ENCODE peak calls at places on chromosomes 6 and 20, in eight cellular contexts. H, B, J, G, W, S, R and L are unnamed samples.

GRCh38 chr6:105859441-105859840 is 226.7 kb upstream of the PRDM1 start:
- DNase-seq in H (no peak), B (no peak), J (no peak), G (no peak), W (no peak), S (no peak), R (no peak), L (no peak)

GRCh38 chr20:46831633-46832011 is 63.0 kb upstream of the EYA2 start:
- DNase-seq in H (no peak), B (no peak), J (no peak), G (no peak), W (no peak), S (no peak), R (no peak), L (no peak)

GRCh38 chr6:14711056-14711703 is 534.7 kb upstream of the JARID2 start:
- DNase-seq in H (peak; percentile 30), B (peak; percentile 78), J (peak; percentile 40), G (peak; percentile 25), W (peak; percentile 79), S (peak; percentile 85), R (no peak), L (peak; percentile 40)

GRCh38 chr6:127641905-127642304 is 64.9 kb downstream of the C6orf58 start:
- DNase-seq in H (peak; percentile 10), B (peak; percentile 81), J (peak; percentile 72), G (peak; percentile 28), W (peak; percentile 30), S (peak; percentile 64), R (peak; percentile 24), L (peak; percentile 51)

GRCh38 chr20:7399114-7399513 is 541.1 kb downstream of the HAO1 start:
- DNase-seq in H (no peak), B (no peak), J (no peak), G (no peak), W (no peak), S (peak; percentile 1), R (no peak), L (no peak)

GRCh38 chr20:25076731-25077609 is 5.0 kb downstream of the VSX1 start:
- DNase-seq in H (peak; percentile 86), B (peak; percentile 49), J (peak; percentile 27), G (peak; percentile 48), W (peak; percentile 21), S (peak; percentile 88), R (peak; percentile 73), L (no peak)

GRCh38 chr6:115120394-115120793 is 777.6 kb upstream of the HS3ST5 start:
- DNase-seq in H (no peak), B (no peak), J (no peak), G (peak; percentile 11), W (no peak), S (no peak), R (no peak), L (no peak)

GRCh38 chr20:49938173-49939163 is 2.3 kb downstream of the RNF114 start:
- DNase-seq in H (no peak), B (no peak), J (no peak), G (peak; percentile 76), W (no peak), S (peak; percentile 40), R (no peak), L (peak; percentile 56)

GRCh38 chr6:169618526-169619490 is 83.0 kb downstream of the WDR27 start:
- DNase-seq in H (no peak), B (peak; percentile 76), J (no peak), G (no peak), W (no peak), S (peak; percentile 62), R (no peak), L (no peak)

GRCh38 chr6:56246941-56247653 is at the start of gene COL21A1:
- DNase-seq in H (no peak), B (peak; percentile 94), J (peak; percentile 89), G (peak; percentile 15), W (no peak), S (peak; percentile 61), R (no peak), L (peak; percentile 69)

GRCh38 chr20:38199506-38200390 is 34.7 kb upstream of the TGM2 start:
- DNase-seq in H (no peak), B (no peak), J (no peak), G (no peak), W (no peak), S (no peak), R (no peak), L (no peak)

GRCh38 chr6:24323632-24324337 is 34.1 kb downstream of the DCDC2 start:
- DNase-seq in H (no peak), B (no peak), J (peak; percentile 60), G (no peak), W (no peak), S (peak; percentile 59), R (no peak), L (no peak)

GRCh38 chr20:44910690-44911262 is 916 bp downstream of the PABPC1L start:
- DNase-seq in H (no peak), B (peak; percentile 45), J (peak; percentile 31), G (no peak), W (peak; percentile 36), S (peak; percentile 37), R (no peak), L (no peak)

GRCh38 chr6:163935158-163935762 is 520.7 kb downstream of the QKI start:
- DNase-seq in H (no peak), B (no peak), J (no peak), G (no peak), W (no peak), S (no peak), R (no peak), L (no peak)

GRCh38 chr6:166939276-166939816 is 17.0 kb downstream of the RNASET2 start:
- DNase-seq in H (no peak), B (no peak), J (no peak), G (no peak), W (no peak), S (no peak), R (no peak), L (no peak)

GRCh38 chr6:44062771-44063560 is 64.3 kb downstream of the MRPL14 start:
- DNase-seq in H (peak; percentile 13), B (peak; percentile 89), J (peak; percentile 53), G (peak; percentile 50), W (peak; percentile 42), S (no peak), R (no peak), L (no peak)

GRCh38 chr20:59697082-59697481 is 92.7 kb downstream of the PHACTR3 start:
- DNase-seq in H (no peak), B (no peak), J (no peak), G (no peak), W (no peak), S (no peak), R (no peak), L (no peak)

GRCh38 chr20:45842169-45842812 is 8.7 kb downstream of the SNX21 start:
- DNase-seq in H (no peak), B (no peak), J (no peak), G (no peak), W (peak; percentile 84), S (no peak), R (no peak), L (no peak)

GRCh38 chr6:89970072-89970471 is 75.8 kb downstream of the GJA10 start:
- DNase-seq in H (no peak), B (no peak), J (peak; percentile 14), G (no peak), W (no peak), S (peak; percentile 38), R (no peak), L (no peak)

GRCh38 chr6:136317023-136317649 is 27.5 kb upstream of the BCLAF1 start:
- DNase-seq in H (peak; percentile 64), B (peak; percentile 90), J (peak; percentile 71), G (peak; percentile 53), W (peak; percentile 67), S (peak; percentile 75), R (peak; percentile 71), L (peak; percentile 82)

GRCh38 chr6:30394139-30394538 is 49.2 kb downstream of the RPP21 start:
- DNase-seq in H (no peak), B (no peak), J (no peak), G (no peak), W (no peak), S (peak; percentile 11), R (no peak), L (no peak)

DNA sequence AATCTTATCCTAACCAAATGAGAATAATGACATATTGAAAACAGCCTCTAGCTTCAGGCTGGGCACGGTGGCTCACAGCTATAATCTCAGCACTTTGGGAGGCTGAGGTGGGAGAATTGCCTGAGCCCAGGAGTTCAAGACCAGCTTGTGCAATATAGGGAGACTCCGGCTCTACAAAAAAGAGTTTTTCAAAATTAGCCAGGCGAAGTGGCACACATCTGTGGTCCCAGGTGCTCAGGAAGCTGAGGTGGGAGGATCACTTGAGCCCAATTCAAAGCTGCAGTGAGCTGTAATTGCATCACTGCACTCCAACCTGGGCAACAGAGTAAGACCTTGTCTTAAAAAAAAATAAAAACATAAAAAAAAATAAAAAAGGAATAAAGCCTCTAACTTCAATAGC is 4.7 kb downstream of the TUBB2A start:
- DNase-seq in H (no peak), B (no peak), J (no peak), G (no peak), W (peak; percentile 79), S (no peak), R (no peak), L (no peak)
- TF ChIP-seq CTCF in H (no peak), B (no peak), J (no peak), G (no peak), W (no peak), S (no peak), R (no peak), L (no peak)

DNA sequence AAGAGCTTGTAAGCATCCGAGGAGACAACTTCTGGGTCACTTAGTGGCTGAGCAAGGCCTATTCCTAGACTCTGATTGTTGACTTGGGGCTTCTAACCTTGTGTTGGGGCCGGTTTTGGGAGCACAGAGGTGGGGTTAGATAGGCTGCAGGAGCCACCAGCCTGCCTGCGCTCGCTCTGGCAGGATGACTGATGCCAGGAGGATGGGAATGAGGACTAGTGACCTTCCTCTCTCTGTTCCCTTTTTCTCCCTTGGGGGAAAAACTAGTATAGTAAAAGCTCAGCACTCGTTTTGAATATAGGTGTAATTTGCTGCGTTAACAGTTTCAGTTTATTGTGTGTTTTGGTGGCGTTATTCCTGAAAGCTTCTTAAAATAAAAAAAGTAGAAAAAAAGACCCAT is 141.5 kb downstream of the ARID1B start:
- DNase-seq in H (peak; percentile 13), B (no peak), J (no peak), G (no peak), W (no peak), S (no peak), R (no peak), L (no peak)
- TF ChIP-seq EZH2phosphoT487 in H (no peak), B (no peak), J (no peak), G (no peak), W (no peak), S (no peak), R (no peak), L (no peak)

DNA sequence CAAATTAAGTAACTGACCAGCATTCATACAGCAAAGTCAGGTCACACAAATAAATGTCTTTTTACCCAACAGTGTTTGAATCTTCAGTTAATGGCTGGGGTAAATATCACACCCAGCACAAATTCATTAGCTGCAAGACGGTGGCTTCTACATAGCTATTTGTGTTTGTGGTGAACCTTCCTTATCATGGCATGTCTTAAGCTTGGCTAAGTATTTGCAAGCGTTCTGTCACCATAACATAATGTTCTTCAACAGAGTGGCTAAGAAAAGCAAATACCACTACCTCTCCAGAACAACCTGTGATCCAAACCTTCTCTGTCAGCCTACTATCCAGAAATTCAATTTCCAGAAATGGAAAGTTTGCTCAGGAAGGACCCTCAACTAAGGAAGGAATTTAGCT is 255.6 kb upstream of the TAB2 start:
- DNase-seq in H (no peak), B (no peak), J (no peak), G (no peak), W (no peak), S (no peak), R (no peak), L (no peak)
- H3K4me2 ChIP-seq in H (no peak overlapping the region), B (no peak overlapping the region), J (no peak overlapping the region), G (no peak overlapping the region), W (no peak overlapping the region), S (peak overlapping the region; percentile 77), R (no peak overlapping the region), L (peak overlapping the region; percentile 28)

GRCh38 chr20:10225439-10226080 is 6.9 kb downstream of the SNAP25 start:
- DNase-seq in H (peak; percentile 53), B (peak; percentile 73), J (peak; percentile 39), G (peak; percentile 34), W (peak; percentile 5), S (peak; percentile 23), R (no peak), L (peak; percentile 10)
- TF ChIP-seq CTCF in H (peak; percentile 48), B (peak; percentile 56), J (peak; percentile 63), G (peak; percentile 53), W (peak; percentile 64), S (peak; percentile 54), R (no peak), L (peak; percentile 18)